ENCODE peak calls at places on chromosomes 13 and 19, in nine cellular contexts. One of them, this sample, is unnamed.

GRCh38 chr19:21483589-21484170 is 21.7 kb upstream of the ZNF429 start:
- DNase-seq in 8988T: peak; percentile 71
- DNase-seq in activated CD4-positive, CD25-positive, alpha-beta regulatory T cell treated with anti-CD3 and anti-CD28 coated beads, Interleukin-2, amount 50 U/mL, for 16 hours: peak; percentile 25
- DNase-seq in astrocyte: no peak
- DNase-seq in GM23248: peak; percentile 8
- DNase-seq in AG04450: no peak
- DNase-seq in NCI-H1436: no peak
- DNase-seq in stimulated activated effector memory CD8-positive, alpha-beta T cell treated with anti-CD3 and anti-CD28 coated beads, Interleukin-12 subunit alpha, Interleukin-12 subunit beta, amount 100 ng/mL, for 72 hours: peak; percentile 86
- DNase-seq in DMS153: no peak
- DNase-seq in this sample: peak; percentile 19

GRCh38 chr19:45779231-45780145 is 2.8 kb downstream of the DMPK start:
- DNase-seq in 8988T: no peak
- DNase-seq in activated CD4-positive, CD25-positive, alpha-beta regulatory T cell treated with anti-CD3 and anti-CD28 coated beads, Interleukin-2, amount 50 U/mL, for 16 hours: peak; percentile 66
- DNase-seq in astrocyte: no peak
- DNase-seq in GM23248: peak; percentile 69
- DNase-seq in AG04450: no peak
- DNase-seq in NCI-H1436: peak; percentile 91
- DNase-seq in stimulated activated effector memory CD8-positive, alpha-beta T cell treated with anti-CD3 and anti-CD28 coated beads, Interleukin-12 subunit alpha, Interleukin-12 subunit beta, amount 100 ng/mL, for 72 hours: peak; percentile 97
- DNase-seq in DMS153: peak; percentile 87
- DNase-seq in this sample: peak; percentile 39

GRCh38 chr19:36707134-36707533 is 19.7 kb downstream of the ZNF567 start:
- DNase-seq in 8988T: no peak
- DNase-seq in activated CD4-positive, CD25-positive, alpha-beta regulatory T cell treated with anti-CD3 and anti-CD28 coated beads, Interleukin-2, amount 50 U/mL, for 16 hours: no peak
- DNase-seq in astrocyte: no peak
- DNase-seq in GM23248: peak; percentile 6
- DNase-seq in AG04450: no peak
- DNase-seq in NCI-H1436: no peak
- DNase-seq in stimulated activated effector memory CD8-positive, alpha-beta T cell treated with anti-CD3 and anti-CD28 coated beads, Interleukin-12 subunit alpha, Interleukin-12 subunit beta, amount 100 ng/mL, for 72 hours: no peak
- DNase-seq in DMS153: no peak
- DNase-seq in this sample: no peak

GRCh38 chr13:111248822-111249221 is 71.6 kb upstream of the TEX29 start:
- DNase-seq in 8988T: no peak
- DNase-seq in activated CD4-positive, CD25-positive, alpha-beta regulatory T cell treated with anti-CD3 and anti-CD28 coated beads, Interleukin-2, amount 50 U/mL, for 16 hours: no peak
- DNase-seq in astrocyte: no peak
- DNase-seq in GM23248: no peak
- DNase-seq in AG04450: no peak
- DNase-seq in NCI-H1436: no peak
- DNase-seq in stimulated activated effector memory CD8-positive, alpha-beta T cell treated with anti-CD3 and anti-CD28 coated beads, Interleukin-12 subunit alpha, Interleukin-12 subunit beta, amount 100 ng/mL, for 72 hours: no peak
- DNase-seq in DMS153: no peak
- DNase-seq in this sample: no peak

GRCh38 chr13:113561417-113562084 is 23.0 kb upstream of the TFDP1 start:
- DNase-seq in 8988T: no peak
- DNase-seq in activated CD4-positive, CD25-positive, alpha-beta regulatory T cell treated with anti-CD3 and anti-CD28 coated beads, Interleukin-2, amount 50 U/mL, for 16 hours: no peak
- DNase-seq in astrocyte: no peak
- DNase-seq in GM23248: no peak
- DNase-seq in AG04450: no peak
- DNase-seq in NCI-H1436: no peak
- DNase-seq in stimulated activated effector memory CD8-positive, alpha-beta T cell treated with anti-CD3 and anti-CD28 coated beads, Interleukin-12 subunit alpha, Interleukin-12 subunit beta, amount 100 ng/mL, for 72 hours: peak; percentile 42
- DNase-seq in DMS153: no peak
- DNase-seq in this sample: no peak

GRCh38 chr13:98524391-98524790 is 52.5 kb downstream of the STK24 start:
- DNase-seq in 8988T: no peak
- DNase-seq in activated CD4-positive, CD25-positive, alpha-beta regulatory T cell treated with anti-CD3 and anti-CD28 coated beads, Interleukin-2, amount 50 U/mL, for 16 hours: no peak
- DNase-seq in astrocyte: no peak
- DNase-seq in GM23248: no peak
- DNase-seq in AG04450: no peak
- DNase-seq in NCI-H1436: no peak
- DNase-seq in stimulated activated effector memory CD8-positive, alpha-beta T cell treated with anti-CD3 and anti-CD28 coated beads, Interleukin-12 subunit alpha, Interleukin-12 subunit beta, amount 100 ng/mL, for 72 hours: no peak
- DNase-seq in DMS153: no peak
- DNase-seq in this sample: no peak

GRCh38 chr19:52941941-52942370 is 18.7 kb upstream of the ZNF888 start:
- DNase-seq in 8988T: no peak
- DNase-seq in activated CD4-positive, CD25-positive, alpha-beta regulatory T cell treated with anti-CD3 and anti-CD28 coated beads, Interleukin-2, amount 50 U/mL, for 16 hours: no peak
- DNase-seq in astrocyte: no peak
- DNase-seq in GM23248: peak; percentile 63
- DNase-seq in AG04450: no peak
- DNase-seq in NCI-H1436: peak; percentile 31
- DNase-seq in stimulated activated effector memory CD8-positive, alpha-beta T cell treated with anti-CD3 and anti-CD28 coated beads, Interleukin-12 subunit alpha, Interleukin-12 subunit beta, amount 100 ng/mL, for 72 hours: peak; percentile 56
- DNase-seq in DMS153: no peak
- DNase-seq in this sample: no peak

GRCh38 chr13:25874064-25874737 is 177.6 kb downstream of the SHISA2 start:
- DNase-seq in 8988T: no peak
- DNase-seq in activated CD4-positive, CD25-positive, alpha-beta regulatory T cell treated with anti-CD3 and anti-CD28 coated beads, Interleukin-2, amount 50 U/mL, for 16 hours: no peak
- DNase-seq in astrocyte: no peak
- DNase-seq in GM23248: no peak
- DNase-seq in AG04450: no peak
- DNase-seq in NCI-H1436: no peak
- DNase-seq in stimulated activated effector memory CD8-positive, alpha-beta T cell treated with anti-CD3 and anti-CD28 coated beads, Interleukin-12 subunit alpha, Interleukin-12 subunit beta, amount 100 ng/mL, for 72 hours: no peak
- DNase-seq in DMS153: no peak
- DNase-seq in this sample: no peak